ENCODE peak calls at places on chromosomes 16 and 17, in eight cellular contexts. M is cardiac fibroblast, Q is heart left ventricle, O is NB4, A is fibroblast of lung, D is mesothelial cell of epicardium, K is mammary epithelial cell, W is type B pancreatic cell. C is an unnamed sample.

GRCh38 chr17:20315321-20315720 is 152.0 kb downstream of the LGALS9B start:
- DNase-seq in M (no peak), Q (no peak), O (no peak), A (no peak), D (no peak), K (no peak), W (no peak), C (no peak)

GRCh38 chr16:80666378-80667257 is 125.8 kb downstream of the DYNLRB2 start:
- DNase-seq in M (no peak), Q (no peak), O (no peak), A (no peak), D (no peak), K (no peak), W (no peak), C (no peak)

GRCh38 chr17:41324180-41325075 is 8.9 kb upstream of the KRTAP17-1 start:
- DNase-seq in M (no peak), Q (no peak), O (no peak), A (no peak), D (no peak), K (peak; percentile 63), W (no peak), C (no peak)

GRCh38 chr16:12833939-12834338 is 30.3 kb upstream of the CPPED1 start:
- DNase-seq in M (no peak), Q (no peak), O (no peak), A (peak; percentile 51), D (no peak), K (peak; percentile 54), W (no peak), C (no peak)

GRCh38 chr17:31877341-31877740 is 18.3 kb upstream of the COPRS start:
- DNase-seq in M (no peak), Q (no peak), O (no peak), A (peak; percentile 36), D (no peak), K (no peak), W (no peak), C (no peak)

GRCh38 chr17:64488301-64488700 is 8.6 kb downstream of the POLG2 start:
- DNase-seq in M (no peak), Q (no peak), O (no peak), A (no peak), D (no peak), K (no peak), W (no peak), C (no peak)

GRCh38 chr17:72308744-72309395 is 188.1 kb downstream of the SOX9 start:
- DNase-seq in M (no peak), Q (no peak), O (no peak), A (no peak), D (no peak), K (no peak), W (no peak), C (no peak)

GRCh38 chr16:62738631-62739030 is 702.4 kb upstream of the CDH8 start:
- DNase-seq in M (no peak), Q (no peak), O (no peak), A (no peak), D (no peak), K (no peak), W (no peak), C (no peak)

GRCh38 chr17:9002610-9003354 is 18.5 kb upstream of the NTN1 start:
- DNase-seq in M (no peak), Q (no peak), O (no peak), A (peak; percentile 30), D (peak; percentile 31), K (peak; percentile 28), W (peak; percentile 78), C (peak; percentile 77)

GRCh38 chr17:31144427-31144826 is 49.6 kb downstream of the NF1 start:
- DNase-seq in M (no peak), Q (no peak), O (no peak), A (no peak), D (no peak), K (no peak), W (no peak), C (no peak)

GRCh38 chr17:13244511-13244910 is 226.7 kb upstream of the ELAC2 start:
- DNase-seq in M (peak; percentile 2), Q (no peak), O (no peak), A (no peak), D (no peak), K (no peak), W (no peak), C (no peak)

GRCh38 chr17:43393944-43394482 is 4.8 kb upstream of the ARL4D start:
- DNase-seq in M (peak; percentile 91), Q (peak; percentile 91), O (peak; percentile 85), A (peak; percentile 71), D (peak; percentile 76), K (peak; percentile 68), W (peak; percentile 88), C (peak; percentile 87)

GRCh38 chr17:83125515-83126274 is 46.3 kb downstream of the METRNL start:
- DNase-seq in M (no peak), Q (peak; percentile 51), O (peak; percentile 87), A (no peak), D (peak; percentile 5), K (peak; percentile 33), W (no peak), C (no peak)

GRCh38 chr16:56683424-56684162 is 1.3 kb downstream of the MT1X start:
- DNase-seq in M (no peak), Q (no peak), O (no peak), A (no peak), D (no peak), K (no peak), W (no peak), C (no peak)

GRCh38 chr16:67019171-67019570 is 9.8 kb upstream of the CBFB start:
- DNase-seq in M (no peak), Q (no peak), O (no peak), A (no peak), D (no peak), K (no peak), W (no peak), C (no peak)

GRCh38 chr17:2282297-2282873 is 21.2 kb downstream of the SMG6 start:
- DNase-seq in M (peak; percentile 87), Q (no peak), O (peak; percentile 71), A (peak; percentile 68), D (no peak), K (peak; percentile 46), W (no peak), C (peak; percentile 66)

GRCh38 chr17:42846594-42847280 is 2.4 kb downstream of the AOC2 start:
- DNase-seq in M (peak; percentile 59), Q (no peak), O (peak; percentile 33), A (no peak), D (no peak), K (peak; percentile 32), W (no peak), C (no peak)

GRCh38 chr17:41773190-41773588 is 13.3 kb downstream of the JUP start:
- DNase-seq in M (peak; percentile 84), Q (peak; percentile 89), O (no peak), A (peak; percentile 92), D (no peak), K (peak; percentile 99), W (no peak), C (no peak)

GRCh38 chr17:80746262-80746935 is 201.8 kb downstream of the RPTOR start:
- DNase-seq in M (no peak), Q (no peak), O (no peak), A (no peak), D (no peak), K (no peak), W (no peak), C (no peak)

DNA sequence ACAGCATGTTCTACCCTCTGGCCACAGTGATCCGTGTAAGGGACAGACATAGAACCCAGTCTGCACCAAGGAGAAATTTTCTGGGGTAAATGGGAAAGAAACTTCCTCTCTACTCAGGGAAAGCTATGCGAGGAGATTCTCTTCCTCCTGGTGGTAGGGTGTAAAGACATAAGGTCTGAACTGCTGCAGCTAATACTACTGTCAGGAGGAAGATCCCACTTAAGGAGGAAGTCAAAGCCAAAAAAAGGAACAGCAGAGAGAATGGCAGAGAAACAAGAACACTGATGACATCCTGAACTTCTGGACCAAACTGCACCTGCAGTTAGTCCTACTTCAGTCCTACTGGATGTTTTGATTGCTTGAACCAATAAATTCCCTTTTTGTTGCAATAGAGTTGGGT is 7.1 kb upstream of the TM4SF5 start:
- DNase-seq in M (no peak), Q (no peak), O (peak; percentile 56), A (no peak), D (no peak), K (no peak), W (no peak), C (no peak)
- TF ChIP-seq CTCF in M (no peak), Q (no peak), O (no peak), A (no peak), D (no peak), K (no peak), W (no peak), C (no peak)

DNA sequence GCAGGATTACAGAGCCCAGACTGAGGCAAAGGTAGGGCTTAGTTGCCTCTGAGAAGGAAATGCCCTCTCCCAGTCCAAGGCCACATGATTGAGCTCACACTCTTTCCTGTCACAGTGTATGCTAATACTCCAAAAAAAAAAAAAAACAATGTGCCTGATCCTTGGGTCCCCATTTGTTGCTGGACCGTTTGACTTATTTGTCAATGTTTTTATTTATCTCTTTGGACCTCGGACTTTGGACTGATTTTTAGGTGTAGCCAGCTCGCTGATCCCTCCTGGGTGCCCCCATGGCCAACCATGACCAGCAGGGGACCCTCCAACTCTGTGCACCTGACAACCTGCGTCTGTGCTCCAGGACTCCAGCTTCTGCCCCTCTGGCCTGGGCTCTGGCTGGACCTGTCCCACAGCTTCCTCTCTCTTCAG is 622 bp upstream of the CCL16 start:
- DNase-seq in M (no peak), Q (no peak), O (peak; percentile 30), A (no peak), D (no peak), K (no peak), W (peak; percentile 44), C (no peak)
- TF ChIP-seq CTCF in M (no peak), Q (no peak), O (peak; percentile 34), A (no peak), D (no peak), K (no peak), W (peak; percentile 30), C (peak; percentile 13)

GRCh38 chr16:1335211-1335971 is 1.9 kb downstream of the BAIAP3 start:
- DNase-seq in M (no peak), Q (no peak), O (no peak), A (no peak), D (no peak), K (no peak), W (no peak), C (no peak)

GRCh38 chr16:1337486-1337885 is 4.0 kb downstream of the BAIAP3 start:
- DNase-seq in M (no peak), Q (no peak), O (peak; percentile 32), A (no peak), D (no peak), K (no peak), W (no peak), C (no peak)

GRCh38 chr16:1336619-1337018 is 3.2 kb downstream of the BAIAP3 start:
- DNase-seq in M (no peak), Q (no peak), O (no peak), A (no peak), D (no peak), K (no peak), W (no peak), C (no peak)

GRCh38 chr16:1334739-1335138 is 1.3 kb downstream of the BAIAP3 start:
- DNase-seq in M (no peak), Q (no peak), O (no peak), A (no peak), D (no peak), K (no peak), W (no peak), C (no peak)

GRCh38 chr16:1335996-1336395 is 2.6 kb downstream of the BAIAP3 start:
- DNase-seq in M (no peak), Q (no peak), O (no peak), A (no peak), D (no peak), K (no peak), W (no peak), C (no peak)
- TF ChIP-seq CTCF in M (no peak), Q (no peak), O (no peak), A (no peak), D (no peak), K (no peak), W (peak; percentile 18), C (no peak)

GRCh38 chr16:75821117-75821516 is 94.8 kb upstream of the CPHXL start:
- DNase-seq in M (no peak), Q (no peak), O (peak; percentile 9), A (no peak), D (no peak), K (no peak), W (no peak), C (no peak)
- TF ChIP-seq CTCF in M (no peak), Q (no peak), O (no peak), A (no peak), D (no peak), K (no peak), W (no peak), C (no peak)

C was measured in GM20000.